ENCODE peak calls at places on chromosome 1, in seven cellular contexts. One of them, this sample, is unnamed. For H3K4me1, the result is how much of the 10 kb centered on the place peaks cover.

GRCh38 chr1:1037366-1038327 is 17.7 kb downstream of the AGRN start:
- DNase-seq in upper lobe of right lung: no peak
- DNase-seq in CD8-positive, alpha-beta T cell: no peak
- DNase-seq in pancreas: no peak
- DNase-seq in adrenal gland: no peak
- DNase-seq in PC-9: no peak
- DNase-seq in K562: no peak
- DNase-seq in this sample: no peak

GRCh38 chr1:170530972-170531757 is 801 bp upstream of the GORAB start:
- DNase-seq in upper lobe of right lung: peak
- DNase-seq in CD8-positive, alpha-beta T cell: no peak
- DNase-seq in pancreas: no peak
- DNase-seq in adrenal gland: peak
- DNase-seq in PC-9: no peak
- DNase-seq in K562: peak
- DNase-seq in this sample: no peak

GRCh38 chr1:40831001-40831732 is 31.0 kb downstream of the CITED4 start:
- DNase-seq in upper lobe of right lung: no peak
- DNase-seq in CD8-positive, alpha-beta T cell: no peak
- DNase-seq in pancreas: no peak
- DNase-seq in adrenal gland: no peak
- DNase-seq in PC-9: no peak
- DNase-seq in K562: no peak
- DNase-seq in this sample: no peak

GRCh38 chr1:211068976-211069375 is 65.0 kb downstream of the KCNH1 start:
- DNase-seq in upper lobe of right lung: no peak
- DNase-seq in CD8-positive, alpha-beta T cell: no peak
- DNase-seq in pancreas: no peak
- DNase-seq in adrenal gland: no peak
- DNase-seq in PC-9: no peak
- DNase-seq in K562: no peak
- DNase-seq in this sample: no peak

GRCh38 chr1:239250353-239251035 is 135.9 kb upstream of the CHRM3 start:
- DNase-seq in upper lobe of right lung: no peak
- DNase-seq in CD8-positive, alpha-beta T cell: no peak
- DNase-seq in pancreas: peak
- DNase-seq in adrenal gland: no peak
- DNase-seq in PC-9: no peak
- DNase-seq in K562: no peak
- DNase-seq in this sample: no peak

GRCh38 chr1:151535326-151536271 is 4.5 kb upstream of the TUFT1 start:
- DNase-seq in upper lobe of right lung: no peak
- DNase-seq in CD8-positive, alpha-beta T cell: no peak
- DNase-seq in pancreas: no peak
- DNase-seq in adrenal gland: no peak
- DNase-seq in PC-9: no peak
- DNase-seq in K562: no peak
- DNase-seq in this sample: no peak

GRCh38 chr1:27523666-27524020 is 33.7 kb upstream of the WASF2 start:
- DNase-seq in upper lobe of right lung: no peak
- DNase-seq in CD8-positive, alpha-beta T cell: no peak
- DNase-seq in pancreas: no peak
- DNase-seq in adrenal gland: no peak
- DNase-seq in PC-9: no peak
- DNase-seq in K562: no peak
- DNase-seq in this sample: no peak

GRCh38 chr1:16076871-16077250 is 3.4 kb upstream of the FAM131C start:
- DNase-seq in upper lobe of right lung: no peak
- DNase-seq in CD8-positive, alpha-beta T cell: no peak
- DNase-seq in pancreas: no peak
- DNase-seq in adrenal gland: peak
- DNase-seq in PC-9: peak
- DNase-seq in K562: no peak
- DNase-seq in this sample: no peak

GRCh38 chr1:103109291-103109920 is 1.1 kb upstream of the COL11A1 start:
- DNase-seq in upper lobe of right lung: no peak
- DNase-seq in CD8-positive, alpha-beta T cell: no peak
- DNase-seq in pancreas: no peak
- DNase-seq in adrenal gland: no peak
- DNase-seq in PC-9: no peak
- DNase-seq in K562: no peak
- DNase-seq in this sample: no peak

GRCh38 chr1:103110701-103111100 is 2.4 kb upstream of the COL11A1 start:
- DNase-seq in upper lobe of right lung: no peak
- DNase-seq in CD8-positive, alpha-beta T cell: no peak
- DNase-seq in pancreas: no peak
- DNase-seq in adrenal gland: no peak
- DNase-seq in PC-9: no peak
- DNase-seq in K562: no peak
- DNase-seq in this sample: no peak

GRCh38 chr1:103108525-103109150 is 316 bp upstream of the COL11A1 start:
- DNase-seq in upper lobe of right lung: no peak
- DNase-seq in CD8-positive, alpha-beta T cell: no peak
- DNase-seq in pancreas: peak
- DNase-seq in adrenal gland: peak
- DNase-seq in PC-9: no peak
- DNase-seq in K562: no peak
- DNase-seq in this sample: no peak

GRCh38 chr1:103106426-103107321 is 1.6 kb downstream of the COL11A1 start:
- DNase-seq in upper lobe of right lung: peak
- DNase-seq in CD8-positive, alpha-beta T cell: no peak
- DNase-seq in pancreas: peak
- DNase-seq in adrenal gland: peak
- DNase-seq in PC-9: no peak
- DNase-seq in K562: peak
- DNase-seq in this sample: no peak

GRCh38 chr1:103107696-103108524 is at the start of gene COL11A1:
- DNase-seq in upper lobe of right lung: no peak
- DNase-seq in CD8-positive, alpha-beta T cell: no peak
- DNase-seq in pancreas: no peak
- DNase-seq in adrenal gland: no peak
- DNase-seq in PC-9: no peak
- DNase-seq in K562: no peak
- DNase-seq in this sample: no peak
- H3K27ac ChIP-seq in upper lobe of right lung: no peak
- H3K27ac ChIP-seq in CD8-positive, alpha-beta T cell: no peak
- H3K27ac ChIP-seq in pancreas: no peak
- H3K27ac ChIP-seq in adrenal gland: no peak
- H3K27ac ChIP-seq in PC-9: no peak
- H3K27ac ChIP-seq in K562: no peak
- H3K27ac ChIP-seq in this sample: peak

GRCh38 chr1:89310505-89310904 is 37.8 kb upstream of the GBP5 start:
- DNase-seq in upper lobe of right lung: no peak
- DNase-seq in CD8-positive, alpha-beta T cell: no peak
- DNase-seq in pancreas: no peak
- DNase-seq in adrenal gland: no peak
- DNase-seq in PC-9: no peak
- DNase-seq in K562: no peak
- DNase-seq in this sample: no peak
- H3K4me1 ChIP-seq in upper lobe of right lung: under half
- H3K4me1 ChIP-seq in CD8-positive, alpha-beta T cell: under half
- H3K4me1 ChIP-seq in pancreas: under half
- H3K4me1 ChIP-seq in adrenal gland: under half
- H3K4me1 ChIP-seq in PC-9: under half
- H3K4me1 ChIP-seq in K562: under half
- H3K4me1 ChIP-seq in this sample: under half

GRCh38 chr1:240363315-240363714 is 248.6 kb downstream of the GREM2 start:
- DNase-seq in upper lobe of right lung: no peak
- DNase-seq in CD8-positive, alpha-beta T cell: no peak
- DNase-seq in pancreas: no peak
- DNase-seq in adrenal gland: no peak
- DNase-seq in PC-9: no peak
- DNase-seq in K562: no peak
- DNase-seq in this sample: no peak
- TF ChIP-seq CTCF in upper lobe of right lung: no peak
- TF ChIP-seq CTCF in CD8-positive, alpha-beta T cell: no peak
- TF ChIP-seq CTCF in pancreas: no peak
- TF ChIP-seq CTCF in adrenal gland: no peak
- TF ChIP-seq CTCF in PC-9: no peak
- TF ChIP-seq CTCF in K562: no peak
- TF ChIP-seq CTCF in this sample: no peak

GRCh38 chr1:107230121-107230520 is 89.3 kb downstream of the NTNG1 start:
- DNase-seq in upper lobe of right lung: no peak
- DNase-seq in CD8-positive, alpha-beta T cell: no peak
- DNase-seq in pancreas: no peak
- DNase-seq in adrenal gland: no peak
- DNase-seq in PC-9: no peak
- DNase-seq in K562: no peak
- DNase-seq in this sample: no peak
- H3K27ac ChIP-seq in upper lobe of right lung: no peak
- H3K27ac ChIP-seq in CD8-positive, alpha-beta T cell: no peak
- H3K27ac ChIP-seq in pancreas: no peak
- H3K27ac ChIP-seq in adrenal gland: no peak
- H3K27ac ChIP-seq in PC-9: no peak
- H3K27ac ChIP-seq in K562: no peak
- H3K27ac ChIP-seq in this sample: no peak

DNA sequence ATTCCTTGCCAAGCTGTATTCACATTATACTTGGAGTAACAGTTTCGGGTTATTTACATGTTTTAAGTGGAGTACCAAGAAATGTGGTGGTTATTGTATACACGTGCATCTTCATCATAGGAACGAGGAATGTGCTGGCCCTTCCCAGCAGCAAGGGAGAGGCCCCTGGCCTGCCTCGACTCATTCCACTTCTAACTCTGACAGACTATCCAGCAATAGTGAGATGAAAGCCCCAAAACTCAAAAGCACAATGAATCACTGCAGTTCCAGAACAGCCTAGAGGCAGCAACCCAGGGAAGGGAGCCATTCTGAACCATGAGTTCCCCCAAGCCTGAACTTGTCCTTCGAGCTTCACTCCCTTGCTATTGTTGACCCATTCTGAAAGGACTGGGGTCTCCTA is 23.1 kb downstream of the FAM89A start:
- DNase-seq in upper lobe of right lung: no peak
- DNase-seq in CD8-positive, alpha-beta T cell: no peak
- DNase-seq in pancreas: no peak
- DNase-seq in adrenal gland: no peak
- DNase-seq in PC-9: no peak
- DNase-seq in K562: no peak
- DNase-seq in this sample: no peak
- H3K4me1 ChIP-seq in upper lobe of right lung: under half
- H3K4me1 ChIP-seq in CD8-positive, alpha-beta T cell: under half
- H3K4me1 ChIP-seq in pancreas: under half
- H3K4me1 ChIP-seq in adrenal gland: under half
- H3K4me1 ChIP-seq in PC-9: under half
- H3K4me1 ChIP-seq in K562: under half
- H3K4me1 ChIP-seq in this sample: under half

GRCh38 chr1:204628868-204629267 is 56.7 kb downstream of the LRRN2 start:
- DNase-seq in upper lobe of right lung: no peak
- DNase-seq in CD8-positive, alpha-beta T cell: no peak
- DNase-seq in pancreas: no peak
- DNase-seq in adrenal gland: no peak
- DNase-seq in PC-9: no peak
- DNase-seq in K562: no peak
- DNase-seq in this sample: no peak

GRCh38 chr1:204630460-204630905 is 55.1 kb downstream of the LRRN2 start:
- DNase-seq in upper lobe of right lung: no peak
- DNase-seq in CD8-positive, alpha-beta T cell: no peak
- DNase-seq in pancreas: no peak
- DNase-seq in adrenal gland: no peak
- DNase-seq in PC-9: no peak
- DNase-seq in K562: peak
- DNase-seq in this sample: no peak

GRCh38 chr1:204637985-204638356 is 47.6 kb downstream of the LRRN2 start:
- DNase-seq in upper lobe of right lung: no peak
- DNase-seq in CD8-positive, alpha-beta T cell: no peak
- DNase-seq in pancreas: no peak
- DNase-seq in adrenal gland: no peak
- DNase-seq in PC-9: no peak
- DNase-seq in K562: no peak
- DNase-seq in this sample: no peak

GRCh38 chr1:204633665-204634064 is 51.9 kb downstream of the LRRN2 start:
- DNase-seq in upper lobe of right lung: no peak
- DNase-seq in CD8-positive, alpha-beta T cell: no peak
- DNase-seq in pancreas: no peak
- DNase-seq in adrenal gland: peak
- DNase-seq in PC-9: no peak
- DNase-seq in K562: no peak
- DNase-seq in this sample: no peak

DNA sequence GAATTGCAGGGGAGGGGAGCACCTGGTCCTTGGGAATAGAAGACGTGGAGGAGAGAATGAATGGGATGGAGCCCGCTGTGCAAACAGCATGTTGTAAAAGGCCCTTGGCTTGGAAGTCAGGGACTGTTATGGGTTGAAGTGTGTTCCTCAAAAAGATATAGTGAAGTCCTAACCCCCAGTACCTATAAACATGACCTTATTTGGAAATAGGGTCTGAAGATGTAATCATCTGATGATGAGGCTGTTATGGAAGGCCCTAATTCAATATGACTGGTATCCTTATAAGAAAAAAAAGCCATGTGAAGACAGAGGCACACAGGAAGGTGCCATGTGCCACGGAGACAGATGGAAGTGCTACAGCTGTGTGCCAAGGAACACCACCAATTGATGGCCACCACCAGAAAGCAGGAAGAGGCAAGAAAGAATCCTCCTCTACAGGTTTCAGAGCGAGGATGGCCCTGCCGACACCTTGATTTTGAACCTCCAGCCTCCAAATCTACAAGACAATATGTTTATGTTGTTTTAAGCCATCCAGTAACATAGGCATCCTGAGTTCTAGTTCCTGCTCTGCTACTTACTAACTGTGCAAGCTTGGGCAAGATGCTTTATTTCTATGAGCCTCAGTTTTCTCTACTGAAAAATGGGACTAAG is 51.2 kb downstream of the LRRN2 start:
- DNase-seq in upper lobe of right lung: no peak
- DNase-seq in CD8-positive, alpha-beta T cell: no peak
- DNase-seq in pancreas: no peak
- DNase-seq in adrenal gland: no peak
- DNase-seq in PC-9: no peak
- DNase-seq in K562: no peak
- DNase-seq in this sample: no peak
- TF ChIP-seq CTCF in upper lobe of right lung: no peak
- TF ChIP-seq CTCF in CD8-positive, alpha-beta T cell: no peak
- TF ChIP-seq CTCF in pancreas: no peak
- TF ChIP-seq CTCF in adrenal gland: no peak
- TF ChIP-seq CTCF in PC-9: no peak
- TF ChIP-seq CTCF in K562: no peak
- TF ChIP-seq CTCF in this sample: no peak

GRCh38 chr1:30764939-30765582 is 7.5 kb upstream of the LAPTM5 start:
- DNase-seq in upper lobe of right lung: no peak
- DNase-seq in CD8-positive, alpha-beta T cell: no peak
- DNase-seq in pancreas: no peak
- DNase-seq in adrenal gland: no peak
- DNase-seq in PC-9: no peak
- DNase-seq in K562: no peak
- DNase-seq in this sample: no peak
- H3K27ac ChIP-seq in upper lobe of right lung: no peak
- H3K27ac ChIP-seq in CD8-positive, alpha-beta T cell: no peak
- H3K27ac ChIP-seq in pancreas: no peak
- H3K27ac ChIP-seq in adrenal gland: no peak
- H3K27ac ChIP-seq in PC-9: no peak
- H3K27ac ChIP-seq in K562: peak
- H3K27ac ChIP-seq in this sample: no peak

DNA sequence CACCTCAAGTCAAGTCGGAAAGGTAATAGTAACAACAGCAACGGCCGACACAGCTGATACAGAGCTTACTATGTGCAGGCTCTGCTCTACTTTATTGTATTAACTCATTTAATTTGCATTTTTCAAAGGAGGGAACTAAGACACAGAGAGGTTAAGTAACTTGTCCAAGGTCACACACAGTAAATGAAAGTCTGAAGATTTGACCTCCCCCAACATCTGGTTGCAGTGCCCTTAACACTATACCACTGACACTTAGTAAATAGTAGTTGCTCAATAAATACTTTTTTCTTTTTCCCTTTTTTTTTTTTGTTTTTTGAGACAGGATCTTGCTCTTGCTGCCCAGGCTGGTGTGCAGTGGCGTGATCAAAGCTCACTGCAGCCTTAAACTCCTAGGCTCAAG is 39.2 kb downstream of the RAP1GAP start:
- DNase-seq in upper lobe of right lung: no peak
- DNase-seq in CD8-positive, alpha-beta T cell: no peak
- DNase-seq in pancreas: no peak
- DNase-seq in adrenal gland: no peak
- DNase-seq in PC-9: no peak
- DNase-seq in K562: no peak
- DNase-seq in this sample: no peak
- H3K4me1 ChIP-seq in upper lobe of right lung: under half
- H3K4me1 ChIP-seq in CD8-positive, alpha-beta T cell: under half
- H3K4me1 ChIP-seq in pancreas: under half
- H3K4me1 ChIP-seq in adrenal gland: under half
- H3K4me1 ChIP-seq in PC-9: half or more
- H3K4me1 ChIP-seq in K562: half or more
- H3K4me1 ChIP-seq in this sample: under half

This sample was measured in RWPE2.